ENCODE peak calls at places on chromosomes 16 and 17, in seven cellular contexts. P is IMR-90, H is neuronal stem cell, W is H9, X is mesenchymal stem cell, K is H1, I is trophoblast cell. B is an unnamed sample. For H3K4me1, the result is how much of the 10 kb centered on the place peaks cover.

GRCh38 chr17:4394208-4395110 is 28.0 kb upstream of the UBE2G1 start:
- DNase-seq in W (no peak), H (no peak), P (no peak), I (peak), X (no peak), K (no peak), B (no peak)

GRCh38 chr16:89187337-89188063 is 12.8 kb downstream of the SLC22A31 start:
- DNase-seq in P (no peak), I (peak), K (no peak), H (no peak), X (peak), W (no peak), B (no peak)

GRCh38 chr17:8476741-8477140 is 41.1 kb downstream of the NDEL1 start:
- DNase-seq in W (peak), I (no peak), X (no peak), H (no peak), P (no peak), K (no peak), B (no peak)

GRCh38 chr17:27091043-27091497 is 202.8 kb upstream of the WSB1 start:
- DNase-seq in K (no peak), H (no peak), W (no peak), X (no peak), P (no peak), I (no peak), B (no peak)

GRCh38 chr16:73268311-73268997 is 220.5 kb upstream of the ZFHX3 start:
- DNase-seq in X (no peak), H (peak), W (peak), K (no peak), I (no peak), P (peak), B (peak)

GRCh38 chr17:68748381-68748780 is 147.2 kb upstream of the FAM20A start:
- DNase-seq in X (no peak), H (no peak), P (no peak), K (no peak), W (no peak), I (peak), B (no peak)

GRCh38 chr16:49754495-49755290 is 101.2 kb downstream of the ZNF423 start:
- DNase-seq in W (peak), I (peak), P (no peak), X (peak), K (peak), H (peak), B (peak)

GRCh38 chr17:5665164-5665563 is 80.9 kb upstream of the NLRP1 start:
- DNase-seq in I (no peak), H (no peak), X (no peak), P (no peak), W (no peak), K (no peak), B (no peak)

GRCh38 chr16:56860226-56861020 is 4.6 kb upstream of the SLC12A3 start:
- DNase-seq in W (no peak), K (no peak), I (peak), X (no peak), H (no peak), P (no peak), B (no peak)

GRCh38 chr17:62090021-62090824 is 25.1 kb upstream of the MED13 start:
- DNase-seq in X (no peak), K (no peak), W (no peak), H (no peak), I (no peak), P (no peak), B (no peak)
- H3K4me1 ChIP-seq in X (under half), K (under half), W (under half), H (under half), I (under half), P (under half), B (under half)

DNA sequence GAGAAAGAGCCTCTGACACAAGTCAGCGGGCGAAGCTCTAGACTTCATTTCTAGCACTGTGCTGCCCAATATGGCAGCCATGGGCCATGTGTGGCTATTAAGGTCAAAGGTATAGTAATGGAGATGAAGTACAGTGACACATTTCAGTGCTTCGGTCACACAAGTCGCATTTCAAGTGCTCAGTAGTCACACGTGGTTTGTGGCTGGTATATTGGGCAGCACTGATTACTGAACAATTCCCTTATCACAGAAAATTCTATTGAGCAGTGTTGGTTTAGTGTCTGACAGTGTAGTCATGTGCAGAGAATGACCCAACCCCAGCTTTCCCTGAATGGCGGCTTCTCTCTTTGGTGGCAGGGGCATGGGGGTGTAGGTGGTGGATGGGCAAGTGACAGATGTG is 84.9 kb upstream of the SDK2 start:
- DNase-seq in K (no peak), I (no peak), H (no peak), P (no peak), X (no peak), W (no peak), B (no peak)
- H3K23ac ChIP-seq in K (no peak), I (no peak), H (no peak), P (no peak), X (no peak), W (no peak), B (no peak)

GRCh38 chr16:85602831-85603755 is 10.0 kb upstream of the GSE1 start:
- DNase-seq in H (no peak), W (no peak), P (no peak), K (no peak), I (no peak), X (peak), B (no peak)
- H3K4me1 ChIP-seq in H (half or more), W (under half), P (under half), K (half or more), I (under half), X (under half), B (under half)

GRCh38 chr17:71453876-71454422 is 666.9 kb upstream of the SOX9 start:
- DNase-seq in I (no peak), H (no peak), W (no peak), K (no peak), X (no peak), P (no peak), B (no peak)

GRCh38 chr17:71455219-71455618 is 665.6 kb upstream of the SOX9 start:
- DNase-seq in K (no peak), H (no peak), X (no peak), W (no peak), I (no peak), P (no peak), B (no peak)

GRCh38 chr17:71461504-71462197 is 659.2 kb upstream of the SOX9 start:
- DNase-seq in I (no peak), X (no peak), K (no peak), P (no peak), H (peak), W (no peak), B (no peak)

GRCh38 chr17:71460943-71461342 is 659.9 kb upstream of the SOX9 start:
- DNase-seq in H (no peak), I (no peak), P (peak), K (no peak), W (no peak), X (peak), B (peak)

DNA sequence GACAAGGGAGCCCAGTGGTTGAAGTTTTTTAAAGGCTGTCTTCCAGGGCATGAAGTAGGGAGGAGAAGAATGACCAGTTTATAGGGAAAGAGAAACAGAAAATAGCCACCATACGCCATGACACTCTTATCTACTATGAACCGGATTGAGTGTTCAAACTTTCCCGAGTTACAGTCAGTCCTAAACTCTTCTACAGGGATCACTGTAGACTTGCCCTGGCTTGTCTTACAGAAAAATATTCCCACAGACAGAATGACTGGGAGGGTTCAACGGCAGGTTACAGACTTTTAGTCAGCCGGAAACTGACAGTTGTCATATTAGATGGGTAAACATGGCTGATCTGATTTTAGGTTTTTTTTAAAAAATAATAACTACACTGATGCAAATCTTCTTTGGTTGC is 662.5 kb upstream of the SOX9 start:
- DNase-seq in W (no peak), H (no peak), P (no peak), X (no peak), K (no peak), I (no peak), B (no peak)
- H3K23ac ChIP-seq in W (no peak), H (no peak), P (no peak), X (no peak), K (no peak), I (no peak), B (no peak)

DNA sequence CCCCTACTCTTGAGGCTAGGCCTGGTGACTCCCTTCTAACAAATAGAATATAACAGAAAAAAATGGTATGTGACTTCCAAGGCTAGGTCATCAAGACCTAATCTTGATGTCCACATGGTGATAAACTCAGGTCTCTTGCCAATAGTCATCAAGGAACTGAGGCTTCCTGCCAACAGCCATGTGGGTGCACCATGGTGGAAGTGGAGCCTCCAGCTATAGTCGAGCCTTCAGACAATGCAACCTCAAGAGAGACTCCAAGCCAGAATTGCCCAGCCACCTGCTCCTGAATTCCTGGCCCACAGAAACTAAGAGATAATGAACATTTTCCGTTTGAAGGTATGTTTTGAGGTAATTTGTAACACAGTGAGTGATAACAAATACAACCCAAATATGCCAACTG is 55.9 kb upstream of the SREBF1 start:
- DNase-seq in H (no peak), I (peak), P (no peak), W (no peak), X (no peak), K (no peak), B (no peak)
- H3K4me1 ChIP-seq in H (under half), I (under half), P (under half), W (under half), X (under half), K (under half), B (under half)

GRCh38 chr17:38709864-38710602 is 5.0 kb downstream of the MLLT6 start:
- DNase-seq in X (no peak), P (no peak), W (peak), K (no peak), I (no peak), H (no peak), B (no peak)
- H3K23ac ChIP-seq in X (no peak), P (no peak), W (no peak), K (no peak), I (no peak), H (no peak), B (no peak)

GRCh38 chr17:40377832-40378231 is 13.3 kb upstream of the GJD3 start:
- DNase-seq in H (no peak), I (no peak), P (no peak), W (no peak), X (no peak), K (no peak), B (no peak)
- H3K4me1 ChIP-seq in H (under half), I (under half), P (under half), W (under half), X (under half), K (under half), B (under half)

DNA sequence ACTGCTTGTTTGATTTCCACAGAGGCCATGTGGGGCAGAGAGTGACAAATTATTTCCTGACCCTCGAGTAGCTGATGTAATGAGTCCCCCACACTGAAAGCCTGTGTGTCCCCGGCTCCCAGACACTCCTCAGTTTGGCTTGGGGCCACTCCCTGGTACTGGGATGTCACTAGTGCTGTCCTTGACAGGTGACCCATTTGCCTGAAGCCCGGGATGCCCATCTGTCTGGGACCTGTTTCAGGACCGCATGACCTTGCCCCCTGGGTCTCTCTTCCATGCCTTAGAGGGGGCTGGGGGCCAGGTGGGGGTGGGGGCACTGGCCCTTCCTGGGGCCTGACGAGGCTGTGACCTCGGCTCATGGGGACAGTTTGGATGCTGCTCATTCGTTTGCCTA is 22.0 kb downstream of the ACTG1 start:
- DNase-seq in H (no peak), P (no peak), K (no peak), I (no peak), X (no peak), W (no peak), B (no peak)
- H3K23ac ChIP-seq in H (no peak), P (no peak), K (no peak), I (no peak), X (no peak), W (no peak), B (no peak)

GRCh38 chr17:81428121-81428515 is 32.9 kb downstream of the BAHCC1 start:
- DNase-seq in I (no peak), P (no peak), W (no peak), X (no peak), H (no peak), K (no peak), B (no peak)
- H3K4me1 ChIP-seq in I (under half), P (under half), W (under half), X (half or more), H (under half), K (under half), B (under half)